ENCODE peak calls at places on chromosomes 4 and X, in five cellular contexts. O is tibial artery; P is hippocampal formation; T is AG09319; E is CD4-positive, alpha-beta T cell. V is an unnamed sample.

GRCh38 chr4:41379230-41379629 is 122.5 kb downstream of the UCHL1 start:
- DNase-seq in O (no peak), P (no peak), T (no peak), E (no peak), V (no peak)

GRCh38 chr4:140237616-140238352 is 83.8 kb upstream of the MAML3 start:
- DNase-seq in O (peak), P (peak), T (peak), E (no peak), V (peak)

GRCh38 chr4:142331132-142331531 is 515.0 kb downstream of the INPP4B start:
- DNase-seq in O (no peak), P (no peak), T (no peak), E (no peak), V (no peak)

GRCh38 chrX:15143050-15143824 is 126.6 kb downstream of the ASB9 start:
- DNase-seq in O (no peak), P (peak), T (no peak), E (peak), V (no peak)

GRCh38 chr4:32145987-32146386 is 1425.8 kb downstream of the PCDH7 start:
- DNase-seq in O (no peak), P (no peak), T (no peak), E (no peak), V (no peak)

GRCh38 chr4:8914461-8915171 is 43.0 kb upstream of the HMX1 start:
- DNase-seq in O (peak), P (no peak), T (no peak), E (no peak), V (no peak)

GRCh38 chr4:17260395-17260907 is 251.4 kb downstream of the QDPR start:
- DNase-seq in O (no peak), P (no peak), T (no peak), E (no peak), V (no peak)

GRCh38 chr4:1216869-1217294 is 32.0 kb downstream of the CTBP1 start:
- DNase-seq in O (no peak), P (no peak), T (no peak), E (peak), V (no peak)

GRCh38 chrX:73668779-73669178 is 105.8 kb downstream of the CHIC1 start:
- DNase-seq in O (no peak), P (no peak), T (no peak), E (no peak), V (no peak)

GRCh38 chr4:154329939-154330338 is 161.7 kb downstream of the DCHS2 start:
- DNase-seq in O (no peak), P (no peak), T (peak), E (no peak), V (no peak)

GRCh38 chrX:74546984-74547383 is 67.4 kb downstream of the RLIM start:
- DNase-seq in O (no peak), P (no peak), T (no peak), E (no peak), V (no peak)

GRCh38 chrX:128438082-128438481 is 385.9 kb upstream of the ACTRT1 start:
- DNase-seq in O (no peak), P (no peak), T (no peak), E (no peak), V (no peak)

GRCh38 chr4:108466936-108467902 is 153.2 kb upstream of the RPL34 start:
- DNase-seq in O (no peak), P (no peak), T (peak), E (no peak), V (peak)

GRCh38 chr4:23837366-23837765 is 52.5 kb downstream of the PPARGC1A start:
- DNase-seq in O (no peak), P (no peak), T (no peak), E (no peak), V (no peak)

GRCh38 chr4:77146426-77147399 is 10.3 kb upstream of the CCNG2 start:
- DNase-seq in O (no peak), P (no peak), T (no peak), E (no peak), V (no peak)

GRCh38 chrX:129585691-129586090 is 45.6 kb downstream of the OCRL start:
- DNase-seq in O (no peak), P (no peak), T (no peak), E (no peak), V (no peak)

GRCh38 chr4:118904935-118905334 is 16.3 kb downstream of the SYNPO2 start:
- DNase-seq in O (no peak), P (no peak), T (no peak), E (no peak), V (no peak)

GRCh38 chr4:182023469-182023868 is 219.7 kb upstream of the TENM3 start:
- DNase-seq in O (no peak), P (no peak), T (no peak), E (no peak), V (no peak)

GRCh38 chr4:128249787-128250668 is 37.6 kb downstream of the PGRMC2 start:
- DNase-seq in O (no peak), P (no peak), T (no peak), E (no peak), V (no peak)

GRCh38 chr4:156169011-156169410 is 215.3 kb upstream of the CTSO start:
- DNase-seq in O (no peak), P (peak), T (peak), E (no peak), V (peak)

GRCh38 chrX:94058728-94059382 is 384.8 kb downstream of the FAM133A start:
- DNase-seq in O (no peak), P (no peak), T (no peak), E (no peak), V (no peak)

GRCh38 chr4:4860803-4861591 is 1.5 kb downstream of the MSX1 start:
- DNase-seq in O (no peak), P (no peak), T (no peak), E (no peak), V (no peak)

GRCh38 chrX:27890611-27891010 is 82.8 kb downstream of the MAGEB10 start:
- DNase-seq in O (no peak), P (no peak), T (no peak), E (no peak), V (no peak)

V was measured in AG04449.